ENCODE peak calls at places on chromosome 19, in eight cellular contexts. L, Z, B, Y, J, K, T and I are unnamed samples.

GRCh38 chr19:58568731-58569130 is 4.4 kb downstream of the MZF1 start:
- DNase-seq in L (no peak), Z (no peak), B (no peak), Y (no peak), J (no peak), K (no peak), T (no peak), I (no peak)

GRCh38 chr19:19115954-19116353 is 22.3 kb downstream of the TMEM161A start:
- DNase-seq in L (peak), Z (peak), B (no peak), Y (peak), J (peak), K (peak), T (no peak), I (peak)

GRCh38 chr19:3357731-3358391 is 8.5 kb upstream of the NFIC start:
- DNase-seq in L (no peak), Z (no peak), B (no peak), Y (no peak), J (no peak), K (no peak), T (no peak), I (no peak)

GRCh38 chr19:8641908-8642547 is 11.6 kb downstream of the NFILZ start:
- DNase-seq in L (peak), Z (no peak), B (no peak), Y (no peak), J (peak), K (peak), T (no peak), I (no peak)

GRCh38 chr19:30064776-30065494 is 122.9 kb downstream of the URI1 start:
- DNase-seq in L (no peak), Z (no peak), B (no peak), Y (no peak), J (no peak), K (no peak), T (no peak), I (no peak)

GRCh38 chr19:49492573-49493411 is 3.4 kb upstream of the RPS11 start:
- DNase-seq in L (peak), Z (no peak), B (no peak), Y (no peak), J (no peak), K (no peak), T (no peak), I (no peak)

GRCh38 chr19:10228925-10229324 is 2.2 kb downstream of the S1PR2 start:
- DNase-seq in L (peak), Z (no peak), B (no peak), Y (no peak), J (peak), K (peak), T (no peak), I (peak)

GRCh38 chr19:53076984-53077383 is 26.2 kb downstream of the ZNF160 start:
- DNase-seq in L (peak), Z (no peak), B (no peak), Y (no peak), J (peak), K (no peak), T (no peak), I (peak)

GRCh38 chr19:46970815-46971214 is 48.8 kb upstream of the NPAS1 start:
- DNase-seq in L (peak), Z (no peak), B (no peak), Y (no peak), J (no peak), K (no peak), T (no peak), I (no peak)

GRCh38 chr19:41868989-41869300 is 8.1 kb upstream of the CD79A start:
- DNase-seq in L (no peak), Z (no peak), B (no peak), Y (no peak), J (no peak), K (no peak), T (no peak), I (no peak)

GRCh38 chr19:41937525-41937924 is 9.3 kb upstream of the ERFL start:
- DNase-seq in L (no peak), Z (no peak), B (no peak), Y (no peak), J (no peak), K (no peak), T (no peak), I (no peak)

GRCh38 chr19:11264452-11265176 is 2.3 kb upstream of the DOCK6 start:
- DNase-seq in L (no peak), Z (peak), B (no peak), Y (no peak), J (no peak), K (peak), T (no peak), I (peak)

GRCh38 chr19:13029893-13030292 is 34.6 kb downstream of the NFIX start:
- DNase-seq in L (peak), Z (peak), B (no peak), Y (no peak), J (no peak), K (no peak), T (no peak), I (no peak)

GRCh38 chr19:8307965-8308866 is at the start of gene CD320:
- DNase-seq in L (peak), Z (peak), B (peak), Y (peak), J (peak), K (peak), T (peak), I (peak)

GRCh38 chr19:55228403-55229031 is at the start of gene TMEM86B:
- DNase-seq in L (no peak), Z (no peak), B (no peak), Y (no peak), J (no peak), K (no peak), T (no peak), I (peak)

GRCh38 chr19:43532571-43532961 is 422 bp upstream of the ZNF575 start:
- DNase-seq in L (peak), Z (peak), B (no peak), Y (no peak), J (no peak), K (peak), T (no peak), I (no peak)

GRCh38 chr19:56840452-56841193 is at the start of the genes PEG3 and ZIM2:
- DNase-seq in L (no peak), Z (peak), B (peak), Y (no peak), J (no peak), K (no peak), T (no peak), I (no peak)

GRCh38 chr19:792361-792885 is 4.8 kb upstream of the PTBP1 start:
- DNase-seq in L (no peak), Z (no peak), B (no peak), Y (no peak), J (no peak), K (no peak), T (no peak), I (no peak)

GRCh38 chr19:42441047-42441440 is 1.7 kb downstream of the CXCL17 start:
- DNase-seq in L (no peak), Z (no peak), B (no peak), Y (no peak), J (peak), K (no peak), T (no peak), I (peak)

GRCh38 chr19:12294308-12295158 is at the start of gene ZNF44:
- DNase-seq in L (peak), Z (peak), B (peak), Y (peak), J (peak), K (peak), T (peak), I (peak)

GRCh38 chr19:33417751-33418150 is 44.2 kb downstream of the CEBPG start:
- DNase-seq in L (no peak), Z (no peak), B (no peak), Y (no peak), J (no peak), K (no peak), T (no peak), I (no peak)

GRCh38 chr19:56252699-56253422 is 19.7 kb upstream of the EDDM13 start:
- DNase-seq in L (peak), Z (peak), B (no peak), Y (peak), J (peak), K (peak), T (peak), I (peak)

GRCh38 chr19:49558591-49558990 is 21.8 kb downstream of the NOSIP start:
- DNase-seq in L (no peak), Z (no peak), B (no peak), Y (no peak), J (peak), K (no peak), T (no peak), I (no peak)

GRCh38 chr19:2337329-2337707 is 8.8 kb downstream of the SPPL2B start:
- DNase-seq in L (peak), Z (no peak), B (no peak), Y (no peak), J (no peak), K (peak), T (no peak), I (peak)

GRCh38 chr19:46404039-46404883 is 9.1 kb downstream of the CCDC8 start:
- DNase-seq in L (peak), Z (peak), B (no peak), Y (no peak), J (no peak), K (peak), T (no peak), I (peak)

GRCh38 chr19:7978196-7978825 is 27.1 kb downstream of the ELAVL1 start:
- DNase-seq in L (no peak), Z (no peak), B (no peak), Y (no peak), J (no peak), K (no peak), T (no peak), I (no peak)

GRCh38 chr19:2478756-2479555 is 3.0 kb downstream of the GADD45B start:
- DNase-seq in L (peak), Z (peak), B (no peak), Y (peak), J (peak), K (no peak), T (no peak), I (no peak)

GRCh38 chr19:33574824-33575223 is 46.9 kb upstream of the CHST8 start:
- DNase-seq in L (no peak), Z (no peak), B (no peak), Y (no peak), J (no peak), K (no peak), T (no peak), I (no peak)

GRCh38 chr19:55196803-55197202 is 12.5 kb downstream of the PTPRH start:
- DNase-seq in L (no peak), Z (no peak), B (no peak), Y (no peak), J (no peak), K (no peak), T (no peak), I (no peak)

GRCh38 chr19:11116507-11116906 is 27.2 kb downstream of the LDLR start:
- DNase-seq in L (no peak), Z (no peak), B (no peak), Y (no peak), J (no peak), K (no peak), T (no peak), I (no peak)

GRCh38 chr19:51514866-51515481 is 13.4 kb upstream of the SIGLEC12 start:
- DNase-seq in L (peak), Z (no peak), B (no peak), Y (no peak), J (peak), K (peak), T (peak), I (no peak)

GRCh38 chr19:12720851-12721655 is 2.7 kb downstream of the TNPO2 start:
- DNase-seq in L (peak), Z (peak), B (no peak), Y (no peak), J (peak), K (no peak), T (no peak), I (no peak)

GRCh38 chr19:45113628-45114027 is 20.6 kb downstream of the PPP1R37 start:
- DNase-seq in L (no peak), Z (peak), B (no peak), Y (no peak), J (no peak), K (peak), T (no peak), I (peak)

GRCh38 chr19:41774515-41774980 is 19.2 kb downstream of the CEACAM6 start:
- DNase-seq in L (no peak), Z (peak), B (no peak), Y (no peak), J (peak), K (no peak), T (no peak), I (peak)

GRCh38 chr19:44644391-44645016 is 794 bp downstream of the PVR start:
- DNase-seq in L (peak), Z (no peak), B (no peak), Y (no peak), J (no peak), K (peak), T (no peak), I (peak)